ENCODE peak calls at places on chromosomes 4 and X, in nine cellular contexts. F is AG09309, K is SK-N-SH, N is WERI-Rb-1, V is thoracic aorta, D is astrocyte of the spinal cord, Z is heart left ventricle, O is PC-9, E is HL-60. M is an unnamed sample.

GRCh38 chr4:97664741-97665140 is 478.5 kb downstream of the STPG2 start:
- DNase-seq in F (no peak), K (no peak), N (no peak), V (no peak), D (no peak), Z (no peak), O (no peak), E (no peak), M (no peak)

GRCh38 chrX:1384738-1385250 is 7.1 kb downstream of the SLC25A6 start:
- DNase-seq in F (no peak), K (peak), N (no peak), V (no peak), D (no peak), Z (peak), O (no peak), E (no peak), M (no peak)

GRCh38 chr4:151169223-151169622 is 69.8 kb downstream of the RPS3A start:
- DNase-seq in F (peak), K (peak), N (peak), V (no peak), D (peak), Z (peak), O (no peak), E (no peak), M (no peak)

GRCh38 chr4:98584265-98584664 is 74.1 kb downstream of the TSPAN5 start:
- DNase-seq in F (no peak), K (no peak), N (no peak), V (no peak), D (no peak), Z (no peak), O (no peak), E (no peak), M (peak)

GRCh38 chrX:11953615-11954014 is 184.7 kb upstream of the FRMPD4 start:
- DNase-seq in F (peak), K (no peak), N (no peak), V (no peak), D (peak), Z (no peak), O (no peak), E (no peak), M (no peak)

GRCh38 chr4:7457201-7458065 is 22.7 kb upstream of the PSAPL1 start:
- DNase-seq in F (no peak), K (no peak), N (no peak), V (no peak), D (no peak), Z (no peak), O (no peak), E (no peak), M (no peak)

GRCh38 chr4:15245006-15245530 is 182.8 kb upstream of the C1QTNF7 start:
- DNase-seq in F (no peak), K (peak), N (no peak), V (no peak), D (no peak), Z (no peak), O (no peak), E (no peak), M (no peak)

GRCh38 chr4:8314691-8315255 is 45.2 kb downstream of the HTRA3 start:
- DNase-seq in F (no peak), K (no peak), N (peak), V (no peak), D (no peak), Z (no peak), O (no peak), E (no peak), M (no peak)

GRCh38 chr4:184647391-184648101 is 1.7 kb downstream of the CASP3 start:
- DNase-seq in F (no peak), K (no peak), N (no peak), V (no peak), D (peak), Z (no peak), O (no peak), E (no peak), M (no peak)

GRCh38 chr4:92952426-92952825 is 648.7 kb downstream of the GRID2 start:
- DNase-seq in F (no peak), K (no peak), N (no peak), V (no peak), D (no peak), Z (no peak), O (no peak), E (no peak), M (no peak)

GRCh38 chr4:21529214-21529613 is 419.4 kb downstream of the KCNIP4 start:
- DNase-seq in F (no peak), K (no peak), N (no peak), V (no peak), D (no peak), Z (no peak), O (no peak), E (no peak), M (no peak)

GRCh38 chr4:112075129-112075753 is 70.0 kb upstream of the FAM241A start:
- DNase-seq in F (no peak), K (peak), N (peak), V (no peak), D (peak), Z (no peak), O (peak), E (peak), M (peak)

GRCh38 chrX:80184854-80185253 is 170.3 kb downstream of the TBX22 start:
- DNase-seq in F (no peak), K (no peak), N (no peak), V (no peak), D (no peak), Z (no peak), O (no peak), E (no peak), M (no peak)

GRCh38 chrX:11188664-11189063 is 77.5 kb downstream of the HCCS start:
- DNase-seq in F (no peak), K (no peak), N (no peak), V (no peak), D (no peak), Z (no peak), O (no peak), E (no peak), M (no peak)

GRCh38 chrX:34813618-34814017 is 129.0 kb upstream of the FAM47B start:
- DNase-seq in F (no peak), K (no peak), N (no peak), V (no peak), D (peak), Z (no peak), O (no peak), E (no peak), M (no peak)

GRCh38 chrX:331772-332495 is 13.3 kb upstream of the GTPBP6 start:
- DNase-seq in F (no peak), K (no peak), N (no peak), V (no peak), D (no peak), Z (peak), O (no peak), E (no peak), M (no peak)

GRCh38 chrX:115562492-115562872 is 1.5 kb downstream of the PLS3 start:
- DNase-seq in F (no peak), K (no peak), N (no peak), V (no peak), D (no peak), Z (no peak), O (peak), E (no peak), M (no peak)

GRCh38 chrX:154411981-154412340 is 622 bp downstream of the TAFAZZIN start:
- DNase-seq in F (no peak), K (peak), N (peak), V (no peak), D (peak), Z (peak), O (peak), E (peak), M (no peak)

GRCh38 chr4:170071196-170071595 is 18.6 kb downstream of the AADAT start:
- DNase-seq in F (no peak), K (no peak), N (no peak), V (no peak), D (no peak), Z (no peak), O (no peak), E (no peak), M (no peak)

GRCh38 chr4:73347497-73347896 is 56.6 kb upstream of the ALB start:
- DNase-seq in F (no peak), K (no peak), N (no peak), V (no peak), D (no peak), Z (no peak), O (no peak), E (no peak), M (no peak)

GRCh38 chrX:48891402-48892288 is 5.9 kb downstream of the TIMM17B start:
- DNase-seq in F (no peak), K (peak), N (peak), V (peak), D (peak), Z (peak), O (peak), E (peak), M (no peak)

GRCh38 chr4:121765941-121766538 is 1.1 kb upstream of the SMIM43 start:
- DNase-seq in F (no peak), K (no peak), N (no peak), V (no peak), D (no peak), Z (no peak), O (no peak), E (no peak), M (no peak)
- H3K4me3 ChIP-seq in F (no peak), K (no peak), N (no peak), V (no peak), D (no peak), Z (no peak), O (no peak), E (no peak), M (no peak)

GRCh38 chrX:74230094-74230493 is 73.9 kb upstream of the ZCCHC13 start:
- DNase-seq in F (no peak), K (no peak), N (no peak), V (no peak), D (no peak), Z (no peak), O (no peak), E (no peak), M (no peak)
- H3K4me3 ChIP-seq in F (no peak), K (no peak), N (no peak), V (no peak), D (no peak), Z (no peak), O (no peak), E (no peak), M (no peak)

GRCh38 chr4:79514637-79515320 is 106.8 kb upstream of the GK2 start:
- DNase-seq in F (no peak), K (no peak), N (no peak), V (no peak), D (no peak), Z (no peak), O (no peak), E (no peak), M (no peak)
- H3K4me3 ChIP-seq in F (no peak), K (no peak), N (no peak), V (peak), D (no peak), Z (no peak), O (no peak), E (no peak), M (no peak)

GRCh38 chr4:173524218-173525117 is 5.6 kb downstream of the HAND2 start:
- DNase-seq in F (no peak), K (peak), N (no peak), V (no peak), D (no peak), Z (no peak), O (no peak), E (no peak), M (no peak)
- H3K4me3 ChIP-seq in F (no peak), K (peak), N (no peak), V (peak), D (no peak), Z (peak), O (no peak), E (no peak), M (peak)

DNA sequence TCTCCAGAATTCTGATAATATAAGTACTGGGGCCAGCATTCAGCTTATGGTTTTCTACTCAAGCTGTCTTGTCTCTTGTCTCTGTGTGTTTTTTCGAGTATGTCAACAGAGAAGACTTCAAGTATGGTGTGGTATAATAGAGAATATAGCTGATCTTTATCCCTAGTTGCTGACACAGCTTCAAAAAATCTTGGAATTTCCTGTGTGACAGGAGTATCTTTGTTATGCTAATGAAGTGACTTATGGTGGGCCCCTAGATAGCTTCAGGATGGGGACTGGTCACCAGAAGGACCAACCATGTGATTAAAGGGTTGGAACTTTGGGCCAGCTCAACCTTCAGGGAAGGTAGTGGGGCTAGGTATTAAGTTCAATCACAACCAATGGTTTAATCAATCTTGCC is 2.9 kb downstream of the GPRASP3 start:
- DNase-seq in F (no peak), K (no peak), N (no peak), V (no peak), D (no peak), Z (no peak), O (no peak), E (no peak), M (no peak)
- H3K4me3 ChIP-seq in F (no peak), K (no peak), N (no peak), V (no peak), D (no peak), Z (no peak), O (no peak), E (no peak), M (no peak)

DNA sequence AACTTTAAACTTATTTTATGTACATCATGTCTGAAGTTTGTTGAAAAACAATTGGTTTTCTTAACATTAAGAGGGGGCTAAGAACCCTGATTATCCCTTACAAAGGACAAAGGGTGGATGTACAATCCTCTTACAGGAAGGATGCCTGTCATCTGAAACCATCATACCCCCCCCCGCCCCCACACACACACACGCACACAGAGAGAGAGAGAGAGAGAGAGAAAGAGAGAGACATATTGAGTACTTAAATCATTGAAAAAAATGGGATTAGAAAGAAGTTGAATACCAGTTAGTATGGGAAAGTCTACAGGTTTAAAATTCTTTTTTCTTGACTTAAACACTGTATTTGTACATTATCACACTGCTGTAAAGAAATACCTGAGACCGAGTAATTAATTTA is 10.9 kb upstream of the PGM2 start:
- DNase-seq in F (no peak), K (no peak), N (no peak), V (no peak), D (no peak), Z (no peak), O (no peak), E (no peak), M (no peak)
- H3K4me3 ChIP-seq in F (no peak), K (no peak), N (no peak), V (no peak), D (no peak), Z (no peak), O (no peak), E (no peak), M (no peak)

GRCh38 chrX:101482296-101482695 is 3.0 kb upstream of the ARMCX4 start:
- DNase-seq in F (peak), K (no peak), N (no peak), V (no peak), D (peak), Z (no peak), O (no peak), E (no peak), M (no peak)
- H3K4me3 ChIP-seq in F (no peak), K (no peak), N (no peak), V (no peak), D (no peak), Z (no peak), O (no peak), E (no peak), M (no peak)

DNA sequence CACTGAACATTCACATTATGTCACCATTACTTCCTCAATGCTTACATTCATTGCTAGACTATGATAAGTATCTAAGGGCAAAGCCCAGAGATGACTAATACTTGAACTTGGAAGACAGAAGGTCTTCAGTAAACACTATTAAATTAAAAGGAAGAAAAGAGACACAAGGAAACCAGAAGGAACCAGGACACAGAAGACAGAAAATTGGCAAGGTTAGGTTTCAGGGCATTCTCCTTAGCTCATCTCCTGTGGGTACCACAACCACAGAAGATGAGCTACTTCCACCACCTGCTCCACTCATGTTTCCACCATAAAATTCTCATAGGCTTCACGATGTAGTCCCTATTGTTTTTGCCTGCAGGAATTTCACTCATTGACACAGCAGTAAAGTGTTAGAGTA is 64.9 kb downstream of the NLGN4X start:
- DNase-seq in F (no peak), K (no peak), N (no peak), V (no peak), D (peak), Z (no peak), O (no peak), E (no peak), M (no peak)
- H3K4me3 ChIP-seq in F (no peak), K (no peak), N (no peak), V (no peak), D (no peak), Z (no peak), O (no peak), E (no peak), M (no peak)

DNA sequence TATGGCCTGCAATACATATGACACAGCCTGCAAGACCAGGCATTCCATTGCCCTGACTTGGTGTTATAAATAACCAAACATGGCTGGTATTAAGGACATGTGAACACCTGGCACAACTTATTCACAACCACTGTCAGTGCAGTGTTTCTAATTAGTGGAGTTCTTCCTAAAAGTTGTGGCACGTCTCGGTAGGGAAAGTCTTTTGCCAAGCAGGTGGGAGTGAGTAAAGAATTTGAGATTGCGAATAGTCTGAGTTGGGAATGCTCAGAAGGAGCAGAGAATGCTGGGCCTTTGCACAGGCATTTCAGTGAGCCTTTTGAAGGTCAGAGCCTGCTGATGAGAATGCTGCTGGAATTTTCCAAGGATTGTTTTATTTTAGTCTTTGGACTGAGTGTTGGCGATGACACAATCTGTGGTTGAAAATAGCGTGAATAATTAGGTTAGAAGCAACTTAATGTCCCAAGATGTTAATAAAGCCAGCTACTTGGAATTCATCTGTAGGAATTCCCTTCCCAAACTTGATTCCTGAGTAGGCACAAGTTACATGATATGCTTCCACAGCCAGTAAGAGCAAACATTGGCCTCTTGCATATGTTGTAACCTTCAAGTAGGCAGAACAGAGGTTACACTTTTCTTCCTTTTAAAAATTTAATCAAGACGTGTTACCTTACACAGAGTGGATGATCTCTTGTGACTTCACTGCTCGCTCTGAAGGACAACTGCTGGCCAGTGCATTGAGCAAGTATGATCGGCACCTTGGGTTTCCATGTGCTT is 83.6 kb upstream of the PGRMC2 start:
- DNase-seq in F (no peak), K (no peak), N (no peak), V (no peak), D (peak), Z (no peak), O (no peak), E (no peak), M (no peak)
- H3K4me3 ChIP-seq in F (no peak), K (no peak), N (no peak), V (no peak), D (no peak), Z (no peak), O (no peak), E (no peak), M (no peak)

GRCh38 chr4:57109530-57109846 is 697 bp downstream of the IGFBP7 start:
- DNase-seq in F (no peak), K (no peak), N (no peak), V (no peak), D (no peak), Z (no peak), O (no peak), E (peak), M (no peak)
- H3K4me3 ChIP-seq in F (peak), K (no peak), N (peak), V (peak), D (peak), Z (peak), O (no peak), E (peak), M (no peak)